ENCODE peak calls at places on chromosomes 16 and 17, in eight cellular contexts. P, Q, X, N, U, E, A and W are unnamed samples.
A peak's percentile ranks its signal among the peaks of the same experiment; 100 is the strongest.

GRCh38 chr17:62760059-62760887 is 47.8 kb downstream of the MARCHF10 start:
- DNase-seq in A (no peak), N (no peak), E (no peak), P (peak; percentile 94), U (no peak), X (no peak), Q (no peak), W (no peak)

GRCh38 chr16:49014300-49015188 is 267.1 kb downstream of the CBLN1 start:
- DNase-seq in P (no peak), U (no peak), X (no peak), Q (no peak), A (no peak), N (no peak), E (no peak), W (no peak)

GRCh38 chr16:4288148-4288921 is 15.5 kb upstream of the TFAP4 start:
- DNase-seq in Q (peak; percentile 94), X (peak; percentile 78), A (peak; percentile 83), N (peak; percentile 74), P (peak; percentile 46), U (peak; percentile 72), E (peak; percentile 83), W (no peak)

GRCh38 chr17:58282442-58282841 is 1.7 kb upstream of the MPO start:
- DNase-seq in P (no peak), A (no peak), N (no peak), E (no peak), X (no peak), Q (peak; percentile 58), U (peak; percentile 51), W (no peak)

GRCh38 chr16:12613131-12613991 is 190.3 kb downstream of the CPPED1 start:
- DNase-seq in N (no peak), X (no peak), Q (no peak), E (peak; percentile 75), P (peak; percentile 12), U (peak; percentile 51), A (no peak), W (no peak)

GRCh38 chr16:87317766-87318121 is 552 bp upstream of the C16orf95 start:
- DNase-seq in A (peak; percentile 43), Q (peak; percentile 96), E (peak; percentile 78), P (peak; percentile 61), N (no peak), X (peak; percentile 57), U (peak; percentile 69), W (no peak)

GRCh38 chr17:56096026-56096807 is 57.1 kb upstream of the ANKFN1 start:
- DNase-seq in Q (no peak), A (no peak), N (no peak), P (peak; percentile 22), E (peak; percentile 0), X (no peak), U (no peak), W (no peak)

GRCh38 chr17:79943354-79944241 is 92.1 kb downstream of the TBC1D16 start:
- DNase-seq in E (no peak), A (peak; percentile 5), X (peak; percentile 12), P (no peak), N (no peak), U (no peak), Q (peak; percentile 65), W (peak; percentile 81)

GRCh38 chr16:88928405-88929375 is 48.3 kb downstream of the CBFA2T3 start:
- DNase-seq in N (no peak), E (no peak), A (no peak), Q (no peak), P (no peak), X (no peak), U (no peak), W (no peak)

GRCh38 chr17:46063239-46063638 is 64.2 kb downstream of the STH start:
- DNase-seq in E (peak; percentile 51), U (no peak), N (no peak), X (no peak), A (no peak), P (peak; percentile 89), Q (peak; percentile 36), W (no peak)

GRCh38 chr17:27384261-27384701 is 72.0 kb upstream of the KSR1 start:
- DNase-seq in P (peak; percentile 97), A (no peak), E (no peak), X (peak; percentile 73), U (no peak), N (peak; percentile 41), Q (peak; percentile 96), W (peak; percentile 81)

GRCh38 chr16:10895053-10895946 is 18.3 kb downstream of the CIITA start:
- DNase-seq in P (peak; percentile 21), N (no peak), A (peak; percentile 95), U (peak; percentile 55), X (peak; percentile 54), Q (peak; percentile 80), E (peak; percentile 79), W (no peak)

GRCh38 chr16:84735846-84736586 is 36.2 kb downstream of the USP10 start:
- DNase-seq in E (no peak), Q (no peak), A (no peak), N (no peak), U (no peak), P (no peak), X (no peak), W (no peak)

GRCh38 chr17:79844869-79845600 is 5.8 kb upstream of the CBX4 start:
- DNase-seq in P (no peak), Q (peak; percentile 99), N (no peak), E (peak; percentile 84), X (peak; percentile 59), A (peak; percentile 71), U (peak; percentile 63), W (no peak)

GRCh38 chr16:751152-752007 is 9.2 kb upstream of the MSLN start:
- DNase-seq in N (no peak), A (no peak), P (no peak), E (no peak), X (no peak), Q (no peak), U (no peak), W (no peak)

GRCh38 chr16:72856797-72857196 is 191.1 kb downstream of the ZFHX3 start:
- DNase-seq in N (no peak), P (no peak), U (peak; percentile 61), A (no peak), Q (peak; percentile 67), X (no peak), E (peak; percentile 32), W (peak; percentile 11)

GRCh38 chr16:71880176-71880575 is 3.8 kb downstream of the ZNF821 start:
- DNase-seq in A (no peak), N (no peak), U (peak; percentile 87), X (no peak), E (no peak), Q (no peak), P (no peak), W (no peak)

GRCh38 chr17:11871773-11872172 is 125.5 kb downstream of the ZNF18 start:
- DNase-seq in X (no peak), N (no peak), Q (no peak), E (no peak), U (no peak), P (no peak), A (no peak), W (no peak)
- TF ChIP-seq CTCF in X (no peak), N (no peak), Q (no peak), E (no peak), U (peak; percentile 12), P (no peak), A (no peak), W (no peak)

DNA sequence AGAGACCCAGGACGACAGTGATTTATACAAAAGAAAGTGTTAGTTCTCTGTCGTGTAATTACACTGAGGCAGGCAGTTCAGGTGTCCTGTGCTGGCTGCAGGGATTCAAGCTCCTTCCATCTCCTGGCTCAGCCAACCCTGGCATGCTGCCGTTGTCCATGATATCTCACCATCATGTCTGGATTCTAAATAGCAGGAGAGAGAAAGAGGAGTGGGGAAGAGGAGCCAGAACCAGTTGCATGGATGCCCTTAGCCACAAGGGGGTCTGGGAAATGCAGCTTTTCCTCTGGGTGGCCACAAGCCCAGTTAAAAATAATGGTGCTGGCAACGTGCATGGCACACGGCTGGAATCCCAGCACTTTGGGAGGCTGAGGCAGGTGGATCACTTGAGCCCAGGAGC is 9.7 kb downstream of the C16orf54 start:
- DNase-seq in A (no peak), Q (no peak), U (no peak), N (no peak), P (no peak), X (no peak), E (no peak), W (no peak)
- TF ChIP-seq CTCF in A (no peak), Q (no peak), U (no peak), N (no peak), P (no peak), X (no peak), E (no peak), W (no peak)

GRCh38 chr17:68532826-68533225 is 20.6 kb downstream of the PRKAR1A start:
- DNase-seq in U (no peak), P (no peak), E (no peak), A (no peak), X (no peak), Q (no peak), N (no peak), W (no peak)

GRCh38 chr17:68534714-68535113 is 22.5 kb downstream of the PRKAR1A start:
- DNase-seq in P (no peak), A (no peak), N (no peak), U (no peak), Q (no peak), E (no peak), X (no peak), W (no peak)

GRCh38 chr17:68531252-68531651 is 19.0 kb downstream of the PRKAR1A start:
- DNase-seq in N (no peak), P (no peak), X (no peak), A (no peak), E (no peak), U (no peak), Q (no peak), W (no peak)

GRCh38 chr17:68535903-68536302 is 23.7 kb downstream of the PRKAR1A start:
- DNase-seq in X (no peak), Q (no peak), A (no peak), U (no peak), P (no peak), E (no peak), N (no peak), W (no peak)

GRCh38 chr17:68533887-68534700 is 21.9 kb downstream of the PRKAR1A start:
- DNase-seq in N (no peak), E (no peak), X (no peak), Q (no peak), P (peak; percentile 81), A (no peak), U (peak; percentile 20), W (no peak)
- TF ChIP-seq CTCF in N (peak; percentile 63), E (peak; percentile 44), X (peak; percentile 34), Q (peak; percentile 66), P (peak; percentile 65), A (peak; percentile 14), U (peak; percentile 4), W (peak; percentile 81)

DNA sequence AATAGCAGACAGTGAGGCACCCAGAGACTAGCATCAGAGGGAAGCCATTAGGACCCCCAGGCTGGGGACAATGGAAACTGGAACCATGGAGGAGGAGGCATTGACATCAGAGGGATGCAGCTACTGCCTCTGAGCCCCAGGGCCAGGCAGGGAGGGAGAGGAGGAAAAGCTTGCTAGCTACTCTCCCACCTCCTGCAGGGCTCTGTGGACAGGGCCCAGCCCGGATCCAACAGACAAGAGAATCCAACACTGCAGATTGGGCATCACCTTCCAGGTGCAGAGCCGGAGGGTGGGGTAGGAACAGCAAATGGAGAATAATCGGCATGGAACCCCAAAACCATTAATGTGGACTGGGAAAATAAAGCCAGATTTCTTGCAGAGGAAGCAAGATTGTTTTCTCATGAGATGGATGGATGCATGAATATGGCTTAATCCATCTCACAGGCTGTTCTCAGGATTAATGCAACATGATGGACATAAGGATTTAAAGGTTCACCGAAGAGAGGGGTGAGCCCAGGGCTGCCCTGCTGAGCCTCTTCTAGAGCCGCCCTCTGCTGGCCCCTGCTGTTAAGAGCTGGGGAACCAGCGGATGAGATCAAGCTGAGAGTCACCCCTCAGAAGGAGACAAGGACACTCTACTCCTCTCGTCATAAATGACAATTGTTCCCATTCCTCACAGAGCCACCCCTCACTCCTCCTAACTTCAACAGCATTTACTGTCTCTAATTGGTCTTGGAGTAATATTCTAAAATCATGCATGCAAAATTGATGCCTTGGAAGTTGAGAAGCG is 48.8 kb downstream of the DNAH3 start:
- DNase-seq in P (peak; percentile 24), X (no peak), Q (peak; percentile 41), N (no peak), E (peak; percentile 46), A (peak; percentile 41), U (peak; percentile 42), W (no peak)
- TF ChIP-seq CTCF in P (peak; percentile 55), X (peak; percentile 13), Q (peak; percentile 50), N (no peak), E (peak; percentile 35), A (peak; percentile 34), U (peak; percentile 29), W (peak; percentile 52)